ENCODE peak calls at places on chromosome 7, in five cellular contexts. Q is HTR-8/SVneo, M is T-cell, B is iPS DF 19.7, R is psoas muscle. D is an unnamed sample.
A peak's percentile ranks its signal among the peaks of the same experiment; 100 is the strongest.

GRCh38 chr7:157876469-157877285 is 539.9 kb downstream of the DNAJB6 start:
- DNase-seq in Q (no peak), M (no peak), B (no peak), R (no peak), D (no peak)

GRCh38 chr7:116911799-116912198 is 41.5 kb upstream of the ST7 start:
- DNase-seq in Q (no peak), M (no peak), B (no peak), R (no peak), D (no peak)

GRCh38 chr7:111840528-111840927 is 278.2 kb upstream of the IMMP2L start:
- DNase-seq in Q (no peak), M (no peak), B (no peak), R (no peak), D (no peak)

GRCh38 chr7:12696001-12696400 is 8.6 kb downstream of the ARL4A start:
- DNase-seq in Q (no peak), M (no peak), B (no peak), R (no peak), D (no peak)

GRCh38 chr7:39741942-39742623 is 118.7 kb downstream of the RALA start:
- DNase-seq in Q (no peak), M (peak; percentile 44), B (peak; percentile 56), R (no peak), D (no peak)

GRCh38 chr7:66140924-66141323 is 26.3 kb downstream of the CRCP start:
- DNase-seq in Q (peak; percentile 24), M (no peak), B (no peak), R (peak; percentile 67), D (peak; percentile 51)

GRCh38 chr7:100486753-100487446 is 3.2 kb downstream of the NYAP1 start:
- DNase-seq in Q (no peak), M (no peak), B (no peak), R (no peak), D (no peak)

GRCh38 chr7:44489955-44490350 is 505 bp downstream of the NUDCD3 start:
- DNase-seq in Q (no peak), M (peak; percentile 41), B (no peak), R (no peak), D (no peak)

GRCh38 chr7:73999664-74000420 is 28.1 kb upstream of the ELN start:
- DNase-seq in Q (no peak), M (no peak), B (no peak), R (peak; percentile 75), D (peak; percentile 13)

GRCh38 chr7:75646551-75647102 is 92.1 kb downstream of the HIP1 start:
- DNase-seq in Q (no peak), M (no peak), B (no peak), R (no peak), D (no peak)

GRCh38 chr7:6705959-6706665 is 635 bp downstream of the ZNF12 start:
- DNase-seq in Q (peak; percentile 45), M (peak; percentile 7), B (no peak), R (peak; percentile 39), D (no peak)

GRCh38 chr7:26853788-26854393 is 10.5 kb downstream of the SKAP2 start:
- DNase-seq in Q (no peak), M (no peak), B (no peak), R (no peak), D (peak; percentile 19)

GRCh38 chr7:18345641-18346234 is 149.8 kb upstream of the HDAC9 start:
- DNase-seq in Q (peak; percentile 2), M (peak; percentile 10), B (no peak), R (no peak), D (no peak)